ENCODE peak calls at places on chromosomes 6 and 20, in six cellular contexts. C, S, P, A, O and U are unnamed samples.

GRCh38 chr20:49888341-49889244 is 26.7 kb downstream of the SPATA2 start:
- DNase-seq in C (no peak), S (peak), P (peak), A (no peak), O (peak), U (peak)

GRCh38 chr6:10901751-10902150 is 14.9 kb downstream of the SYCP2L start:
- DNase-seq in C (no peak), S (no peak), P (no peak), A (no peak), O (no peak), U (no peak)

GRCh38 chr6:147618927-147619326 is 110.4 kb downstream of the SAMD5 start:
- DNase-seq in C (no peak), S (no peak), P (no peak), A (no peak), O (no peak), U (no peak)

GRCh38 chr20:47263502-47264084 is 92.9 kb downstream of the ZMYND8 start:
- DNase-seq in C (no peak), S (no peak), P (no peak), A (no peak), O (no peak), U (no peak)

GRCh38 chr6:142381845-142382378 is 80.1 kb downstream of the ADGRG6 start:
- DNase-seq in C (no peak), S (no peak), P (no peak), A (no peak), O (peak), U (no peak)

GRCh38 chr20:62023935-62024334 is 41.7 kb downstream of the TAF4 start:
- DNase-seq in C (no peak), S (no peak), P (no peak), A (no peak), O (no peak), U (no peak)

GRCh38 chr6:15114061-15114460 is 131.8 kb upstream of the JARID2 start:
- DNase-seq in C (no peak), S (peak), P (no peak), A (no peak), O (no peak), U (no peak)

GRCh38 chr6:155505560-155505959 is 49.9 kb upstream of the NOX3 start:
- DNase-seq in C (no peak), S (no peak), P (no peak), A (no peak), O (no peak), U (no peak)

GRCh38 chr20:6623989-6624388 is 143.5 kb upstream of the BMP2 start:
- DNase-seq in C (no peak), S (no peak), P (no peak), A (no peak), O (no peak), U (no peak)

GRCh38 chr6:15905488-15906392 is 223.1 kb upstream of the MYLIP start:
- DNase-seq in C (no peak), S (peak), P (no peak), A (no peak), O (no peak), U (peak)

GRCh38 chr6:7085911-7086310 is 21.9 kb upstream of the RREB1 start:
- DNase-seq in C (no peak), S (peak), P (no peak), A (no peak), O (no peak), U (peak)

GRCh38 chr6:34795836-34796425 is 4.0 kb downstream of the BLTP3A start:
- DNase-seq in C (no peak), S (no peak), P (peak), A (no peak), O (peak), U (no peak)

GRCh38 chr6:108953681-108954080 is 105.5 kb downstream of the ARMC2 start:
- DNase-seq in C (no peak), S (no peak), P (no peak), A (no peak), O (peak), U (no peak)

GRCh38 chr20:47464380-47465101 is 37.1 kb upstream of the NCOA3 start:
- DNase-seq in C (peak), S (peak), P (peak), A (peak), O (peak), U (no peak)

GRCh38 chr20:46406986-46407670 is 713 bp upstream of the ELMO2 start:
- DNase-seq in C (peak), S (peak), P (no peak), A (peak), O (peak), U (no peak)

GRCh38 chr20:17615645-17616479 is 46.0 kb downstream of the DSTN start:
- DNase-seq in C (no peak), S (peak), P (no peak), A (no peak), O (no peak), U (no peak)

GRCh38 chr6:32969685-32970412 is 1.5 kb downstream of the BRD2 start:
- DNase-seq in C (peak), S (peak), P (peak), A (peak), O (peak), U (peak)
- TF ChIP-seq POLR2A in C (no peak), S (no peak), P (peak), A (no peak), O (peak), U (peak)

GRCh38 chr6:44219815-44220784 is 3.3 kb upstream of the SLC29A1 start:
- DNase-seq in C (no peak), S (no peak), P (no peak), A (no peak), O (no peak), U (no peak)

GRCh38 chr6:44214307-44214706 is 2.4 kb upstream of the MYMX start:
- DNase-seq in C (no peak), S (no peak), P (no peak), A (no peak), O (no peak), U (no peak)

GRCh38 chr6:44216677-44217331 is at the start of gene MYMX:
- DNase-seq in C (no peak), S (no peak), P (no peak), A (no peak), O (no peak), U (peak)

GRCh38 chr6:44219053-44219814 is 2.5 kb downstream of the MYMX start:
- DNase-seq in C (peak), S (peak), P (peak), A (no peak), O (peak), U (peak)

GRCh38 chr6:44217332-44218143 is 812 bp downstream of the MYMX start:
- DNase-seq in C (no peak), S (no peak), P (no peak), A (no peak), O (peak), U (no peak)
- TF ChIP-seq POLR2A in C (no peak), S (no peak), P (no peak), A (no peak), O (no peak), U (no peak)

GRCh38 chr6:33425668-33426577 is 6.1 kb downstream of the SYNGAP1 start:
- DNase-seq in C (peak), S (peak), P (peak), A (peak), O (peak), U (peak)
- TF ChIP-seq POLR2A in C (no peak), S (no peak), P (peak), A (no peak), O (peak), U (peak)

DNA sequence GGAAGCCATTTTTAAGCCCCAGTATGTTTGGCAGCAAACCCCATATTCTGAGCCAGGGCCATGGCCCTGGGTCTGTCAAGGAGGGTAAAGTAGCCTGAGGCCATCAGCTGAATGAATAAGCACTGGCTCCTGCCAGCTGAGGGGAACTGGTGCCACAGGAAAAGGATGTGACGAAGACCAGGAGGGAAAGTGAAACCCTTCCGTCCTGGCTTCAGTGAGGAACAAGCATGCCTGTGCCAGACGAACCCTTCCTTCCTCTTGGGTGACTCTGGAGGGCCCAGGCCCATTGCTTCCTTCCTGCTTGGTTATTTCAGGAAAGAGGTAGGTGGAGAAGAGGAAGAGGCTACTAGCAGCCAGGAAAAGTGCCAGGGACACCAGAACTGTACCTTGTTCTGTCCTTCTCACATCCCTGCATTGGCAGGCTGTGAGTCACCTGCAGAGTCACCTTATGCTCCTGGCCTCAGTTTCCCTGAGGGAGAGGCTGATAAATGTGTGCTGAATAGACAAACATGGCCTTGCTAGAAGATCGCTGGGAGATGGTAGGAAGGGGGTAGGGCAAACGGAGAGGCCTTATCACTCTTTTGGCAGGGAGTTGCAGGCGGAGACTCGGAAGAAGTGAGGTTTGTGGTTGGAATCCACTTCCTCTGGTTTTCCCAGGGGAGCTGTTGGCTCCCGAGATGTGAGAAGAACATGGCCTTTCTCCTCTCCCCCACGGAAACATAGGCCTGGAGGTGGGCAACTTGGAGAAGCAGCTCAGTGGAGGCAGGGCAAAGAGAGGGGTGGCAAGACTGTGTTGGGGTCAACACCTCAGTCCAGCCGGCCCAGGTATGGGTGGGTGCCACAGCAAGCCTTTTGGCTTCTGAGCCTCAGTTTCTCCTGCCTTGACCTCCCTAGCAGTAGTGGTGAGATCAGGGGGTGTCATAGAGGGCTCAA is 37.4 kb downstream of the COX4I2 start:
- DNase-seq in C (peak), S (peak), P (no peak), A (no peak), O (peak), U (peak)
- TF ChIP-seq POLR2A in C (no peak), S (no peak), P (no peak), A (no peak), O (no peak), U (peak)

GRCh38 chr6:2978923-2979322 is 7.6 kb upstream of the SERPINB6 start:
- DNase-seq in C (no peak), S (no peak), P (no peak), A (no peak), O (no peak), U (peak)

GRCh38 chr6:2980465-2980855 is 9.1 kb upstream of the SERPINB6 start:
- DNase-seq in C (no peak), S (no peak), P (no peak), A (no peak), O (no peak), U (peak)

GRCh38 chr6:2982464-2983121 is 11.2 kb upstream of the SERPINB6 start:
- DNase-seq in C (no peak), S (no peak), P (no peak), A (no peak), O (no peak), U (no peak)

GRCh38 chr6:2977799-2978558 is 6.6 kb upstream of the SERPINB6 start:
- DNase-seq in C (no peak), S (no peak), P (no peak), A (no peak), O (no peak), U (no peak)

GRCh38 chr6:2979819-2980464 is 8.6 kb upstream of the SERPINB6 start:
- DNase-seq in C (no peak), S (peak), P (peak), A (no peak), O (no peak), U (peak)
- TF ChIP-seq POLR2A in C (no peak), S (no peak), P (no peak), A (no peak), O (no peak), U (no peak)